ENCODE peak calls at places on chromosomes 13 and 19, in eight cellular contexts. Z is NT2/D1; J is fibroblast of lung; R is testis; K is heart left ventricle; H is colonic mucosa; V is effector memory CD4-positive, alpha-beta T cell; N is aorta. B is an unnamed sample.
A peak's percentile ranks its signal among the peaks of the same experiment; 100 is the strongest.

GRCh38 chr13:49428041-49428763 is 15.7 kb downstream of the CAB39L start:
- DNase-seq in Z (no peak), J (no peak), R (no peak), K (no peak), H (no peak), V (no peak), N (no peak), B (no peak)

GRCh38 chr19:8489591-8490394 is 12.6 kb downstream of the PRAM1 start:
- DNase-seq in Z (no peak), J (no peak), R (no peak), K (no peak), H (no peak), V (no peak), N (no peak), B (no peak)

GRCh38 chr13:72062566-72062965 is 195.6 kb upstream of the DACH1 start:
- DNase-seq in Z (peak; percentile 90), J (no peak), R (no peak), K (no peak), H (peak; percentile 65), V (no peak), N (no peak), B (no peak)

GRCh38 chr13:28313579-28313978 is 175.2 kb downstream of the PAN3 start:
- DNase-seq in Z (no peak), J (peak; percentile 55), R (no peak), K (no peak), H (no peak), V (no peak), N (no peak), B (no peak)

GRCh38 chr19:2333027-2333806 is 4.7 kb downstream of the SPPL2B start:
- DNase-seq in Z (no peak), J (no peak), R (no peak), K (no peak), H (peak; percentile 87), V (no peak), N (no peak), B (peak; percentile 64)

GRCh38 chr13:28379371-28380083 is 115.4 kb downstream of the FLT1 start:
- DNase-seq in Z (no peak), J (no peak), R (no peak), K (no peak), H (no peak), V (no peak), N (no peak), B (no peak)

GRCh38 chr19:33496496-33496895 is 25.1 kb downstream of the PEPD start:
- DNase-seq in Z (no peak), J (no peak), R (no peak), K (no peak), H (no peak), V (no peak), N (peak; percentile 32), B (no peak)

GRCh38 chr13:24220086-24220703 is 59.7 kb downstream of the SPATA13 start:
- DNase-seq in Z (peak; percentile 64), J (peak; percentile 90), R (peak; percentile 81), K (peak; percentile 50), H (peak; percentile 78), V (no peak), N (no peak), B (peak; percentile 91)

GRCh38 chr19:1087813-1088418 is 7.3 kb downstream of the POLR2E start:
- DNase-seq in Z (no peak), J (no peak), R (peak; percentile 70), K (peak; percentile 71), H (no peak), V (no peak), N (peak; percentile 87), B (no peak)

GRCh38 chr19:51994048-51994644 is 7.5 kb upstream of the ZNF350 start:
- DNase-seq in Z (no peak), J (peak; percentile 10), R (no peak), K (no peak), H (no peak), V (no peak), N (no peak), B (no peak)
- H3K9me3 ChIP-seq in Z (peaks cover 68% of the 10 kb centered on the region), J (peaks cover 4% of the 10 kb centered on the region), R (peaks cover 7% of the 10 kb centered on the region), K (peaks cover 95% of the 10 kb centered on the region), H (peaks cover 21% of the 10 kb centered on the region), V (peaks cover 70% of the 10 kb centered on the region), N (peaks cover 27% of the 10 kb centered on the region), B (peaks cover 6% of the 10 kb centered on the region)

GRCh38 chr13:20193142-20193923 is 595 bp upstream of the GJB2 start:
- DNase-seq in Z (no peak), J (no peak), R (no peak), K (no peak), H (no peak), V (no peak), N (no peak), B (no peak)

GRCh38 chr13:20191902-20192469 is 752 bp downstream of the GJB2 start:
- DNase-seq in Z (no peak), J (no peak), R (peak; percentile 21), K (no peak), H (peak; percentile 75), V (no peak), N (no peak), B (peak; percentile 72)

GRCh38 chr13:20195846-20196245 is 3.1 kb upstream of the GJB2 start:
- DNase-seq in Z (no peak), J (no peak), R (no peak), K (no peak), H (no peak), V (no peak), N (no peak), B (no peak)

GRCh38 chr13:20192470-20193141 is at the start of gene GJB2:
- DNase-seq in Z (no peak), J (no peak), R (no peak), K (no peak), H (peak; percentile 76), V (no peak), N (no peak), B (peak; percentile 50)

GRCh38 chr13:20193924-20194631 is 1.3 kb upstream of the GJB2 start:
- DNase-seq in Z (no peak), J (no peak), R (no peak), K (no peak), H (no peak), V (no peak), N (no peak), B (peak; percentile 16)
- H3K27me3 ChIP-seq in Z (peaks cover 68% of the 10 kb centered on the region), J (peaks cover 59% of the 10 kb centered on the region), R (no peaks in the 10 kb centered on the region), K (peaks cover 22% of the 10 kb centered on the region), H (peaks cover 34% of the 10 kb centered on the region), V (peaks cover 56% of the 10 kb centered on the region), N (no peaks in the 10 kb centered on the region), B (no peaks in the 10 kb centered on the region)

GRCh38 chr13:44974056-44974798 is 15.0 kb downstream of the NUFIP1 start:
- DNase-seq in Z (no peak), J (peak; percentile 53), R (peak; percentile 35), K (peak; percentile 40), H (no peak), V (no peak), N (peak; percentile 70), B (no peak)
- H3K36me3 ChIP-seq in Z (peaks cover 41% of the 10 kb centered on the region), J (peaks cover 8% of the 10 kb centered on the region), R (no peaks in the 10 kb centered on the region), K (no peaks in the 10 kb centered on the region), H (no peaks in the 10 kb centered on the region), V (peaks cover 18% of the 10 kb centered on the region), N (no peaks in the 10 kb centered on the region), B (no peaks in the 10 kb centered on the region)

GRCh38 chr19:12350185-12350889 is 15.1 kb downstream of the ZNF442 start:
- DNase-seq in Z (no peak), J (peak; percentile 3), R (no peak), K (no peak), H (no peak), V (no peak), N (no peak), B (no peak)
- H3K9me3 ChIP-seq in Z (peaks cover 96% of the 10 kb centered on the region), J (peaks cover 2% of the 10 kb centered on the region), R (no peaks in the 10 kb centered on the region), K (peaks cover 97% of the 10 kb centered on the region), H (no peaks in the 10 kb centered on the region), V (peaks cover 22% of the 10 kb centered on the region), N (peaks cover 17% of the 10 kb centered on the region), B (peaks cover 3% of the 10 kb centered on the region)

GRCh38 chr13:110258876-110259631 is 47.9 kb downstream of the COL4A1 start:
- DNase-seq in Z (no peak), J (peak; percentile 22), R (no peak), K (no peak), H (no peak), V (no peak), N (no peak), B (no peak)

GRCh38 chr13:110261166-110262081 is 45.5 kb downstream of the COL4A1 start:
- DNase-seq in Z (peak; percentile 20), J (no peak), R (no peak), K (peak; percentile 18), H (no peak), V (no peak), N (no peak), B (no peak)

GRCh38 chr13:110257408-110257807 is 49.5 kb downstream of the COL4A1 start:
- DNase-seq in Z (no peak), J (no peak), R (no peak), K (no peak), H (no peak), V (no peak), N (no peak), B (no peak)

GRCh38 chr13:110262082-110262436 is 44.9 kb downstream of the COL4A1 start:
- DNase-seq in Z (no peak), J (no peak), R (no peak), K (peak; percentile 9), H (no peak), V (no peak), N (no peak), B (no peak)

DNA sequence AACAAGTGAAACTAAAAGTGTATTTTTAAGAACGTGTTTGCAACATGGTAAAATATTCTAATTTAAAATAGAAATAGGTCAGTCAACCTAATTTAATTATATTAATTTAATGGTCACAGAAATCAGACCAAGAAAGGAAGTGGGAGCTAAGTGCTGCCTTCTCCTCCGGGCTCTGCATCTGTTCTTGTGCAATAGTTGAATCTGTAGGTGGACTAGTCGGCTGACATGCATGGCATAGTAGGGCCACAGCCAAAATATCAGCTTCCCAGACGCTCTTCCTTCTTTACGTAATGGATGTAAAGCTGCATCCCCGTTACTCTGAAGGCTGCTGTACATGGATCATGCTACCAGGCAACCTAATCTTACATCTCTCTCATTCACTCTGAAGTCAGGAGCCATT is 47.3 kb downstream of the COL4A1 start:
- DNase-seq in Z (no peak), J (no peak), R (no peak), K (no peak), H (no peak), V (no peak), N (no peak), B (no peak)
- H3K27me3 ChIP-seq in Z (no peaks in the 10 kb centered on the region), J (no peaks in the 10 kb centered on the region), R (no peaks in the 10 kb centered on the region), K (no peaks in the 10 kb centered on the region), H (no peaks in the 10 kb centered on the region), V (no peaks in the 10 kb centered on the region), N (no peaks in the 10 kb centered on the region), B (no peaks in the 10 kb centered on the region)

DNA sequence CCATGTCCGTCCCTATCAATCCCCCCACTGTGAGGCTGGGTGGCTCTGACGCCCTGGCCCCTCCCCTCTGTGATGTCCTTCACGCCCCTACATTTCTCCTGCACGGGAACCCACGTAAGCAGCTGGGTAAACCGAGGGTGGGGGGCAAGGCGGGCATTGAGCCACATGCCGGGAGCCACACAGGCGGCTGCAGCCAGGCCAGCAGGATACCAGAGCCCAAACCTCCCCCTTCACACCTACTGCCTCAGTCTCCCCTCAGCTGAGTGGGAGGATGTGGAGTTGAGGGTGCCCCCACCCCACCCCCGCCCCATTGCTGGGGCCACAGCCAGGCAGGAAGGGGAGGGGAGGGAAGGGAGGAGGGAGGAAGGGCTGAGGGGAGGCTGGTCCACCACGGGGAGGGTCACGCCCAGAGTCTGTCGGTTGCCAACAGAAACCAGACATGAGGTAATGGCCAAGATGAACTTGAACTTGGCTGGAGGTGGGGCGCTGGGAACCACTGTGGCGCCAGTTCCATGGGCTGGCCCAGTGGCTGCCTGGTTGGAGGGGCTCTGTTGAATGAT is 20.9 kb downstream of the SMIM24 start:
- DNase-seq in Z (peak; percentile 79), J (peak; percentile 95), R (peak; percentile 92), K (peak; percentile 92), H (peak; percentile 65), V (no peak), N (peak; percentile 96), B (no peak)
- H3K36me3 ChIP-seq in Z (peaks cover 18% of the 10 kb centered on the region), J (peaks cover 21% of the 10 kb centered on the region), R (no peaks in the 10 kb centered on the region), K (no peaks in the 10 kb centered on the region), H (no peaks in the 10 kb centered on the region), V (peaks cover 12% of the 10 kb centered on the region), N (no peaks in the 10 kb centered on the region), B (no peaks in the 10 kb centered on the region)

B was measured in small intestine.